ENCODE peak calls at places on chromosomes 2 and 18, in eight cellular contexts. N is thoracic aorta; B is brain microvascular endothelial cell; E is vagina; D is cardiac muscle cell; O is CD8-positive, alpha-beta T cell; A is heart right ventricle; U is right lobe of liver. F is an unnamed sample.

GRCh38 chr18:55779711-55780590 is 192.0 kb upstream of the TCF4 start:
- DNase-seq in A (peak; percentile 34), D (peak; percentile 63), O (no peak), B (no peak), E (no peak), U (peak; percentile 36), N (no peak), F (peak; percentile 18)

GRCh38 chr2:188497736-188498135 is 206.1 kb downstream of the GULP1 start:
- DNase-seq in D (no peak), A (no peak), N (no peak), O (no peak), E (no peak), U (no peak), B (no peak), F (no peak)

GRCh38 chr2:10817413-10817812 is 4.8 kb upstream of the PDIA6 start:
- DNase-seq in U (no peak), A (no peak), B (no peak), D (peak; percentile 55), O (no peak), N (no peak), E (no peak), F (no peak)

GRCh38 chr2:228135300-228135699 is 46.2 kb downstream of the SPHKAP start:
- DNase-seq in B (no peak), D (no peak), O (no peak), A (no peak), N (no peak), E (no peak), U (no peak), F (no peak)

GRCh38 chr2:127526940-127527804 is 883 bp upstream of the IWS1 start:
- DNase-seq in N (no peak), O (no peak), B (no peak), E (peak; percentile 83), A (no peak), D (no peak), U (no peak), F (no peak)

GRCh38 chr2:63044360-63045327 is 6.0 kb upstream of the OTX1 start:
- DNase-seq in A (no peak), D (no peak), E (no peak), U (no peak), O (no peak), N (no peak), B (no peak), F (no peak)

GRCh38 chr18:25457636-25458035 is 105.7 kb upstream of the ZNF521 start:
- DNase-seq in E (no peak), B (no peak), D (no peak), O (no peak), U (no peak), A (no peak), N (no peak), F (no peak)

GRCh38 chr2:1366546-1367134 is 46.6 kb upstream of the TPO start:
- DNase-seq in O (no peak), E (no peak), N (no peak), D (no peak), U (peak; percentile 40), A (peak; percentile 18), B (no peak), F (no peak)

GRCh38 chr2:25672500-25673169 is 742 bp downstream of the DTNB start:
- DNase-seq in O (peak; percentile 69), A (peak; percentile 33), N (no peak), U (peak; percentile 67), E (no peak), B (no peak), D (no peak), F (peak; percentile 71)

GRCh38 chr18:75378674-75379315 is 48.7 kb downstream of the SMIM21 start:
- DNase-seq in U (no peak), B (no peak), E (no peak), N (no peak), A (no peak), D (peak; percentile 13), O (no peak), F (no peak)

GRCh38 chr2:168184896-168185513 is 62.4 kb downstream of the STK39 start:
- DNase-seq in D (no peak), B (no peak), N (no peak), U (no peak), A (no peak), E (no peak), O (no peak), F (no peak)

GRCh38 chr18:32767400-32767799 is 5.4 kb downstream of the KLHL14 start:
- DNase-seq in E (no peak), A (no peak), U (no peak), B (no peak), N (no peak), O (no peak), D (no peak), F (no peak)

GRCh38 chr2:113227290-113227689 is 51.4 kb downstream of the PAX8 start:
- DNase-seq in U (no peak), B (no peak), D (no peak), E (no peak), A (no peak), N (no peak), O (no peak), F (no peak)

DNA sequence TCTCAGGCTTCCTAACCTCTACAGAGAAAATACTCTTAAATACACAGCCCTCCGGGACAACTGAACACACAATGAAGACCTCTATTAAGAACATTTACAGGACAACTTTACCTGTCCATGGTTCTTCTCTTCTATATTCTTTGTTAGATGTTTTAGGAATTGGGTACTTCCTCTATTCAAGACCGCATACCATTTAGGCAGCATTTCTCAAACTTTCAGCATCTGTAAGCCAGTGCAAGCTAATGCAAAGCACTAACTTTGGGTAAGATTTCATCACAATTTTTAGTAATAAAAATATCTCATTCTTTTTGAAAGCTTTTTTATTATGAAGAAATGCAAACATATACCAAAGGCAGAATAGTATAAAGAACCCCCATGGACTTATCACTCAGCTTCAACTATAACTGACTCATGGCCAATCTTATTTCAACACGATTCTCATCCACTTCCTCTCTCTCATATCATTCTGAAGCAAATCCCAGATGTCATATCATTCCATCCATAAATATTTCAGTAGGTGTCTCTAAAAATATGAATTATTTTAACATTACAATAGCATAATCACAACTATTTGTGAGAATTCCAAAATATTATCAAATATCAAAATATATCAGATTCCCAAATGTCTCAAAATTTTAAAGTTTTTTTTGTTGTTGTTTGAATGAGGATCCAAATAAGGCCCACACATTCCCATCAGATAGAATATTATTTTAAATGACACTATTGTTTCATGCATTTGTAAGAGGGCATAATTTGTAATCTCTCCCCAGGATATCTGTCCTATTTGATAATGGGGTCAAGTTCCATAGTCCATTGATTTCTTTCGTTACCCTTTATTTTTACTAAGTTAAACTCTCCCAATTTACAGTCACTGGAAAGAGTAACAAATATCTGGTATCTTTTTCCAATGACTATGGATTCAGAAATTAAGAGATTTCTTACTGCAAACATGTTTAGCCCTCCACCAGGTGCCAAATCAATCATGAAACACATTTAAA is 32.7 kb downstream of the INO80C start:
- DNase-seq in A (no peak), O (no peak), N (no peak), B (no peak), E (no peak), U (no peak), D (no peak), F (no peak)
- H3K27ac ChIP-seq in A (no peak overlapping the region), O (no peak overlapping the region), N (no peak overlapping the region), B (no peak overlapping the region), E (no peak overlapping the region), U (no peak overlapping the region), D (no peak overlapping the region), F (no peak overlapping the region)

DNA sequence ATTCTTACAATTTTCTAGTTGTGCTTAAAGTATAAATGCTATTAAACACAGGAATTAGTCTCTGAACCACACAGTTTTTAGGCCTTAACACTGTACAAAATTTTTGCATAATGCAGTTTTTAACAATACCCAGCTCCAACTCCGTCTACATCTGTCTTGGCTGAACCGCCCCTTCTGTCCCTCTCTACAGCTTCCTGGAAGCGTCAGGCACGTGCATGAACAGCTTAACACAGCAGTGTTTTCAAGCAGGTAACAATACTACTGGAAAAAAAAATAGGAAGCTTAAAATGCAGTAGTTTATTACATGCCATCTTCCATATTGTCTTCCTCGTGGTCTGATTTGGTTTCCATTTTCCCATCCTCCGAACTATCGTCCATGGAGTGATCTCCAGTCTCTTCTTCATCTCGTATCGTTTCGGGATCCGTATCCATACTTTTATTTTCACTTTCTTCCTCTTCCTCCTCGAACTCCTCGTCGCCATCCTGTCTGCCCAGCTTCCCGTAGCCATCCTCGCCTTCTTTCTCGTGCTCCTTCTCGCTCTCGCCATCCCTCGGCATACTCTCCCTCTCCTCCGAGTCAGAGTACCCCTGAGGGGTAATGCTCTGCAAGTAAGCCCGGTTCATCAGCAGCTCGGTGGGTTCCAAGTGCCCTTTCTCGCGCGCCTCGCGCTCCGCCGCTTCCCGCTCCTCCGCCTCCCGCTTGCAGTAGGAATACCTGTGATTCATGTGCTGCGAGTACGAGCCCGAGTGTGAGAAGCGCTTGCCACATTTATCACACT is 130.6 kb downstream of the ZEB2 start:
- DNase-seq in D (no peak), E (no peak), O (no peak), U (peak; percentile 41), A (no peak), B (no peak), N (no peak), F (no peak)
- H3K36me3 ChIP-seq in D (peaks cover 17% of the 10 kb centered on the region), E (no peaks in the 10 kb centered on the region), O (no peaks in the 10 kb centered on the region), U (no peaks in the 10 kb centered on the region), A (peaks cover 48% of the 10 kb centered on the region), B (peaks cover 53% of the 10 kb centered on the region), N (peaks cover 8% of the 10 kb centered on the region), F (no peaks in the 10 kb centered on the region)

GRCh38 chr2:39356922-39357639 is 80.0 kb downstream of the MAP4K3 start:
- DNase-seq in N (no peak), A (no peak), B (no peak), O (no peak), U (no peak), D (peak; percentile 37), E (no peak), F (no peak)

GRCh38 chr2:39362595-39362994 is 74.5 kb downstream of the MAP4K3 start:
- DNase-seq in A (no peak), O (no peak), B (no peak), D (no peak), N (no peak), U (no peak), E (no peak), F (no peak)

GRCh38 chr2:39361511-39361910 is 75.6 kb downstream of the MAP4K3 start:
- DNase-seq in B (no peak), D (no peak), N (no peak), O (no peak), A (no peak), U (no peak), E (no peak), F (no peak)

DNA sequence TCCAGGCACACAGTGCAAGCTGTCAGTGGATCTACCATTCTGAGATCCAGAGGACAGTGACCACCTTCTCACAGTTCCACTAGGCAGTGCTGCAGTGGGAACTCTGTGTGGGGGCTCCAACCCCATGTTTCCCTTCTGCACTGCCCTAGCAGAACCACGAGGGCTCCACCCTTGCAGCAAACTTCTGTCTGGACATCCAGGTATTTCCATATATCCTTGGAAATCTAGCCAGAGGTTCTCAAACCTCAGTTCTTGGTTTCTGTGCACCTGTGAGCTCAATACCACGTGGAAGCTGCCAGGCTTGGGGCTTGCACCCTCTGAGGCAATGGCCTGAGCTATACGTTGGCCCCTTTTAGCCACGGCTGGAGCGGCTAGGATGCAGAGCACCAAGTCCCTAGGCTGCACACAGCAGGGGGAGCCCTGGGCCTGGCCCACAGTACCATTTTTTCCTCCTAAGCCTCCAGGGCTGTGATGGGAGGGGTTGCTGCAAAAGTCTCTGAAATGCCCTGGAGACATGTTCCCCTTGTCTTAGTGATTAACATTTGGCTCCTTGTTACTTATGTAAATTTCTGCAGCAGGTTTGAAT is 77.5 kb downstream of the MAP4K3 start:
- DNase-seq in U (no peak), E (no peak), A (no peak), B (no peak), N (no peak), D (no peak), O (no peak), F (no peak)
- H3K27ac ChIP-seq in U (no peak overlapping the region), E (no peak overlapping the region), A (no peak overlapping the region), B (no peak overlapping the region), N (no peak overlapping the region), D (no peak overlapping the region), O (no peak overlapping the region), F (no peak overlapping the region)

GRCh38 chr2:224883700-224884099 is 158.6 kb downstream of the DOCK10 start:
- DNase-seq in E (no peak), B (no peak), N (no peak), D (no peak), U (no peak), A (no peak), O (no peak), F (no peak)
- H3K36me3 ChIP-seq in E (no peaks in the 10 kb centered on the region), B (peaks cover 8% of the 10 kb centered on the region), N (no peaks in the 10 kb centered on the region), D (no peaks in the 10 kb centered on the region), U (no peaks in the 10 kb centered on the region), A (no peaks in the 10 kb centered on the region), O (peaks cover 51% of the 10 kb centered on the region), F (no peaks in the 10 kb centered on the region)